ENCODE peak calls at places on chromosomes 3 and 15, in seven cellular contexts. Z, Q, X, B, V, Y and T are unnamed samples.

GRCh38 chr15:73691398-73691797 is 7.2 kb downstream of the CD276 start:
- DNase-seq in Q (peak), Z (peak), B (peak), V (peak), Y (no peak), X (peak), T (peak)

GRCh38 chr15:48330855-48331795 is at the start of gene DUT:
- DNase-seq in Z (peak), V (peak), B (peak), X (peak), Y (peak), Q (peak), T (peak)

GRCh38 chr3:65265942-65266341 is 578.1 kb upstream of the ADAMTS9 start:
- DNase-seq in Z (no peak), Y (no peak), V (no peak), X (no peak), B (no peak), Q (no peak), T (no peak)

GRCh38 chr3:123336001-123336400 is 112.9 kb downstream of the ADCY5 start:
- DNase-seq in B (no peak), V (no peak), X (no peak), Z (no peak), Y (no peak), Q (no peak), T (no peak)

GRCh38 chr3:4739289-4740236 is 239.7 kb upstream of the BHLHE40 start:
- DNase-seq in Y (no peak), V (no peak), B (no peak), X (no peak), Q (no peak), Z (no peak), T (no peak)

GRCh38 chr3:10358309-10358980 is 37.5 kb upstream of the SEC13 start:
- DNase-seq in Z (no peak), Q (no peak), V (no peak), X (no peak), B (no peak), Y (no peak), T (no peak)

GRCh38 chr15:80167936-80168335 is 15.1 kb downstream of the FAH start:
- DNase-seq in Q (no peak), Y (no peak), V (no peak), B (no peak), Z (no peak), X (no peak), T (no peak)

GRCh38 chr3:50365080-50365841 is 5.9 kb upstream of the TMEM115 start:
- DNase-seq in B (peak), Z (peak), V (peak), X (peak), Q (peak), Y (peak), T (peak)

GRCh38 chr3:42246091-42246490 is 19.9 kb downstream of the CCK start:
- DNase-seq in Q (no peak), Z (no peak), X (no peak), Y (no peak), B (no peak), V (no peak), T (no peak)

GRCh38 chr3:97932387-97932801 is 39.8 kb downstream of the RIOX2 start:
- DNase-seq in V (no peak), X (no peak), B (no peak), Z (no peak), Y (no peak), Q (no peak), T (no peak)

GRCh38 chr3:187735837-187736236 is 9.4 kb downstream of the BCL6 start:
- DNase-seq in X (no peak), V (peak), Y (no peak), Z (no peak), B (no peak), Q (peak), T (no peak)
- H3K4me3 ChIP-seq in X (peak), V (no peak), Y (no peak), Z (no peak), B (no peak), Q (no peak), T (no peak)

GRCh38 chr3:6719999-6720398 is 140.9 kb upstream of the GRM7 start:
- DNase-seq in V (no peak), Q (no peak), Z (no peak), Y (no peak), B (no peak), X (no peak), T (no peak)

GRCh38 chr3:6721496-6721895 is 139.4 kb upstream of the GRM7 start:
- DNase-seq in Q (no peak), B (no peak), Y (no peak), X (no peak), Z (no peak), V (no peak), T (no peak)

GRCh38 chr3:6717026-6717943 is 143.6 kb upstream of the GRM7 start:
- DNase-seq in Z (no peak), Q (no peak), Y (no peak), X (no peak), B (no peak), V (no peak), T (no peak)

DNA sequence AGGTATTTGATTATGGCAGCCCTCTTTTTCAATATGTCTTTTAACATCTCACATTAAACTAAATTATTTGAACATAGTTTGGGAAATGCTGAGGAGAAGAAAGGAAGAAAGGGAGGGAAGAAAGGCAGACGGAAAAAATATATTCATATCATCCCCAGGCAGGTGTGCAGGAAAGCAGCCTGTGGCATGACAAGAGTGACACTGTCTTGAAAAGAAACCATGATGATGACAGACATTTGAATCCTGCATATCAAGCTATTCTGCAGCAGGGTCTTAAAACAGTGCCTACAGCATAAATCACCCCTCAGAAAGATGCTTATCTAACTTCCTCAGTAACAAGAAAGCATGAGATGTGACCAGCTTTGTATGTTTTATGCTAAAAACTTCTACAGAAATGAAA is 144.5 kb upstream of the GRM7 start:
- DNase-seq in X (no peak), V (no peak), Z (no peak), Y (no peak), Q (no peak), B (no peak), T (no peak)
- H3K4me3 ChIP-seq in X (no peak), V (no peak), Z (no peak), Y (no peak), Q (no peak), B (no peak), T (no peak)

GRCh38 chr3:52240886-52241244 is 1.9 kb upstream of the TWF2 start:
- DNase-seq in Q (no peak), X (no peak), V (no peak), B (no peak), Z (no peak), Y (no peak), T (no peak)

GRCh38 chr3:52238193-52238760 is 681 bp downstream of the TWF2 start:
- DNase-seq in X (no peak), Z (no peak), B (no peak), Y (no peak), Q (peak), V (no peak), T (no peak)

GRCh38 chr3:52238761-52239701 is at the start of gene TWF2:
- DNase-seq in V (peak), X (peak), B (peak), Y (peak), Z (peak), Q (peak), T (peak)

GRCh38 chr3:52242039-52242438 is 3.1 kb upstream of the TWF2 start:
- DNase-seq in V (no peak), Y (no peak), Z (no peak), Q (no peak), X (no peak), B (no peak), T (no peak)

GRCh38 chr3:52240059-52240885 is 1.3 kb upstream of the TWF2 start:
- DNase-seq in Z (peak), B (peak), V (peak), Y (peak), X (peak), Q (peak), T (no peak)
- H3K4me3 ChIP-seq in Z (peak), B (no peak), V (no peak), Y (peak), X (peak), Q (peak), T (no peak)

DNA sequence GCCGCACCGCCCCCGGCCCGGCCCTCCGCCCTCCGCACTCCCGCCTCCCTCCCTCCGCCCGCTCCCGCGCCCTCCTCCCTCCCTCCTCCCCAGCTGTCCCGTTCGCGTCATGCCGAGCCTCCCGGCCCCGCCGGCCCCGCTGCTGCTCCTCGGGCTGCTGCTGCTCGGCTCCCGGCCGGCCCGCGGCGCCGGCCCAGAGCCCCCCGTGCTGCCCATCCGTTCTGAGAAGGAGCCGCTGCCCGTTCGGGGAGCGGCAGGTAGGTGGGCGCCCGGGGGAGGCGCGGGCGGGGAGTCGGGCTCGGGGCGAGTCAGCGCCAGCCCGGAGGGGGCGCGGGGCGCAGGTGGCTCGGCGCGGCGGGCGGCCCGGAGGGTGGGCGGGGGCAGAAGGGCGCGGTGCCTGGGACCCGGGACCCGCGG is 364 bp downstream of the CHRD start:
- DNase-seq in Y (no peak), V (peak), B (peak), Q (peak), X (peak), Z (peak), T (peak)
- H3K4me3 ChIP-seq in Y (peak), V (peak), B (peak), Q (peak), X (peak), Z (peak), T (peak)

GRCh38 chr15:65066001-65066634 is 1.7 kb downstream of the RASL12 start:
- DNase-seq in X (no peak), Y (no peak), Z (no peak), V (no peak), B (no peak), Q (no peak), T (no peak)

GRCh38 chr15:65067334-65067644 is 502 bp downstream of the RASL12 start:
- DNase-seq in Y (no peak), Z (no peak), Q (no peak), B (no peak), V (no peak), X (no peak), T (no peak)

GRCh38 chr15:65068436-65068835 is 645 bp upstream of the RASL12 start:
- DNase-seq in X (no peak), Q (peak), B (no peak), Y (no peak), Z (peak), V (no peak), T (no peak)

GRCh38 chr15:65067645-65068416 is at the start of gene RASL12:
- DNase-seq in Q (no peak), Z (no peak), X (peak), Y (no peak), B (peak), V (peak), T (no peak)

DNA sequence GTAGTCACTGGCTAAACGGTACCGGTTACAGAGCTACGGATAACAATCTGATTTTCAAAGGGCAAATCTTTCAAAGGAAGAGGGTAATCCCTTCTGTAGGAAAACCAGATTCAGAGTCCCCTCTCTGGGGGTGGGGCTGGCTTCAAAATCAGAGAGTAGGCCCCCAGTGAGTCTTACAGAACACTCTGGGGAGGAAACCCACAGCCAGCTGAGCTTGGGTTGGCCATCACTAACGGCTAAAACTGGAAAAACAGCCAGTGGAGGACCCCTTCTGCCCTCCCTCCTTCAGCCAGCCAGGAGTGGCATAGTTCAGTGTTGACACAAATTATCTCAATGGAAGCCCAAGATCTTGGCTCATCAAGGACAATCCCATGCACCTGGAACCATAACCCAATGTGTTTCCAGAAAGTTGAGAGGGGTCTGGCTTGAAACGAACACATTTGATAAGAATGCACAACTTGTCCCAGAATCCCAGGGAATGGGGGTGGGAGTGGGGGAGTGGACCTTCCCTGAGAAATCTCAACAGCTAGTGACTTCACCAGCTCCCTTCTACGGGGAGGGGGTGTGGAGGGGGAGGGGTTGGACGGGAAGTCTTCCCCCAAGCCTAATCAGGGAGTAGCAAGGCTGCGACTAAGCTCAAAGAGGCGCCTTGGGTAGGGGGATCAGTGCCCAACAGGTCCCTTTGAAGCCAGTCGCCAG is 1.0 kb downstream of the RASL12 start:
- DNase-seq in X (no peak), V (peak), Q (no peak), Y (no peak), B (no peak), Z (no peak), T (no peak)
- H3K4me3 ChIP-seq in X (peak), V (peak), Q (peak), Y (peak), B (peak), Z (no peak), T (no peak)